ENCODE peak calls at places on chromosome 19, in seven cellular contexts. N, H, S, K, E, X and J are unnamed samples.

GRCh38 chr19:41198559-41198958 is 5.5 kb downstream of the CYP2S1 start:
- DNase-seq in N (no peak), H (no peak), S (no peak), K (no peak), E (no peak), X (no peak), J (no peak)

GRCh38 chr19:43743059-43743458 is 11.7 kb downstream of the SMG9 start:
- DNase-seq in N (peak; percentile 49), H (no peak), S (no peak), K (no peak), E (no peak), X (no peak), J (no peak)

GRCh38 chr19:3229888-3230496 is 5.5 kb downstream of the CELF5 start:
- DNase-seq in N (no peak), H (no peak), S (no peak), K (no peak), E (no peak), X (no peak), J (no peak)

GRCh38 chr19:4310247-4311121 is 6.1 kb downstream of the FSD1 start:
- DNase-seq in N (no peak), H (no peak), S (peak; percentile 57), K (peak; percentile 22), E (no peak), X (peak; percentile 65), J (peak; percentile 80)

GRCh38 chr19:14248578-14249011 is 42.6 kb upstream of the ADGRL1 start:
- DNase-seq in N (peak; percentile 41), H (no peak), S (no peak), K (peak; percentile 43), E (peak; percentile 84), X (no peak), J (peak; percentile 95)

GRCh38 chr19:12774588-12775555 is at the start of gene HOOK2:
- DNase-seq in N (no peak), H (peak; percentile 58), S (peak; percentile 95), K (peak; percentile 97), E (peak; percentile 98), X (peak; percentile 98), J (peak; percentile 97)

GRCh38 chr19:6825076-6825774 is 52.7 kb downstream of the VAV1 start:
- DNase-seq in N (no peak), H (no peak), S (no peak), K (no peak), E (no peak), X (no peak), J (no peak)

GRCh38 chr19:14580623-14581237 is 2.2 kb upstream of the CLEC17A start:
- DNase-seq in N (no peak), H (no peak), S (no peak), K (no peak), E (no peak), X (peak; percentile 6), J (no peak)

GRCh38 chr19:48190288-48191284 is 20.1 kb downstream of the ZSWIM9 start:
- DNase-seq in N (no peak), H (no peak), S (peak; percentile 50), K (peak; percentile 97), E (peak; percentile 83), X (no peak), J (peak; percentile 98)

GRCh38 chr19:17841810-17842662 is 5.7 kb downstream of the JAK3 start:
- DNase-seq in N (peak; percentile 91), H (no peak), S (peak; percentile 92), K (peak; percentile 97), E (peak; percentile 90), X (peak; percentile 91), J (peak; percentile 99)

GRCh38 chr19:39582891-39583625 is 19.3 kb upstream of the LGALS13 start:
- DNase-seq in N (no peak), H (no peak), S (no peak), K (no peak), E (no peak), X (no peak), J (no peak)

GRCh38 chr19:56748443-56748842 is 76.9 kb upstream of the ZNF835 start:
- DNase-seq in N (peak; percentile 36), H (no peak), S (no peak), K (peak; percentile 50), E (no peak), X (peak; percentile 51), J (peak; percentile 11)

GRCh38 chr19:38730731-38731589 is 13.3 kb downstream of the CAPN12 start:
- DNase-seq in N (no peak), H (no peak), S (no peak), K (no peak), E (no peak), X (no peak), J (no peak)

GRCh38 chr19:44839272-44839671 is 6.8 kb upstream of the NECTIN2 start:
- DNase-seq in N (no peak), H (no peak), S (no peak), K (no peak), E (no peak), X (no peak), J (peak; percentile 66)

GRCh38 chr19:18203408-18203862 is 407 bp downstream of the RAB3A start:
- DNase-seq in N (peak; percentile 55), H (peak; percentile 44), S (no peak), K (peak; percentile 30), E (peak; percentile 56), X (no peak), J (no peak)

GRCh38 chr19:400976-401835 is 7.7 kb downstream of the C2CD4C start:
- DNase-seq in N (no peak), H (no peak), S (no peak), K (no peak), E (no peak), X (no peak), J (no peak)

GRCh38 chr19:38918526-38918925 is 6.5 kb upstream of the CCER2 start:
- DNase-seq in N (no peak), H (no peak), S (no peak), K (no peak), E (no peak), X (no peak), J (no peak)

GRCh38 chr19:55536951-55537740 is at the start of gene SBK2:
- DNase-seq in N (no peak), H (no peak), S (no peak), K (no peak), E (no peak), X (no peak), J (peak; percentile 93)

GRCh38 chr19:32658075-32658474 is 16.9 kb downstream of the ANKRD27 start:
- DNase-seq in N (no peak), H (no peak), S (no peak), K (no peak), E (no peak), X (no peak), J (no peak)

GRCh38 chr19:9189538-9189937 is 10.8 kb downstream of the OR7D2 start:
- DNase-seq in N (no peak), H (no peak), S (no peak), K (no peak), E (no peak), X (no peak), J (no peak)

GRCh38 chr19:9528757-9529336 is 9.6 kb downstream of the ZNF426 start:
- DNase-seq in N (peak; percentile 34), H (no peak), S (no peak), K (peak; percentile 25), E (no peak), X (peak; percentile 53), J (peak; percentile 53)

GRCh38 chr19:10076535-10076934 is 9.6 kb upstream of the SHFL start:
- DNase-seq in N (no peak), H (no peak), S (no peak), K (no peak), E (no peak), X (no peak), J (no peak)

GRCh38 chr19:48169585-48169973 is 565 bp downstream of the LIG1 start:
- DNase-seq in N (peak; percentile 83), H (peak; percentile 82), S (peak; percentile 66), K (peak; percentile 66), E (peak; percentile 95), X (peak; percentile 72), J (peak; percentile 98)

GRCh38 chr19:7657047-7657779 is 11.6 kb upstream of the RETN start:
- DNase-seq in N (peak; percentile 54), H (no peak), S (no peak), K (no peak), E (no peak), X (peak; percentile 61), J (no peak)

GRCh38 chr19:13007292-13008045 is 12.2 kb downstream of the NFIX start:
- DNase-seq in N (peak; percentile 37), H (no peak), S (no peak), K (no peak), E (no peak), X (no peak), J (no peak)

GRCh38 chr19:51983361-51983760 is 3.3 kb downstream of the ZNF350 start:
- DNase-seq in N (no peak), H (no peak), S (no peak), K (no peak), E (no peak), X (no peak), J (no peak)
- H3K27me3 ChIP-seq in N (no peaks in the 10 kb centered on the region), H (no peaks in the 10 kb centered on the region), S (no peaks in the 10 kb centered on the region), K (no peaks in the 10 kb centered on the region), E (no peaks in the 10 kb centered on the region), X (no peaks in the 10 kb centered on the region), J (no peaks in the 10 kb centered on the region)

DNA sequence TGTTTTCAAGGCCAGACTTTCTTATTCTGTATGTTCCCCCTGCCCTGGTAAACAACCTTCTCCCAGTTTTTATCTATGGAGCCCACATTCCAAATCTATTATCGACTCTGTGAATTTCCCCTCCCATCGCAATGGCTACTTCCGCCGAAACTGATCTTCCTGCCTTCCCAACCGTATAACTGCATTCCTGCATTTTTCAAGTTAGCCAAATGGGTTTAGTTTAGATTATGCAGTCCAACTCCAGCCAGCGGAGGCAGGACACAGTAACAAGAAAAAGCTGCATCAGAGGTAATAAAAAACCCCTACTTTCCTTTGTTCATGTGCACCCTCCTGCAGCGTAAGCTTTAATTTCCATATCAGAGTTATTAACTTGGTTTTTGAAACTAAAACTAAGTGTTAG is 112.2 kb upstream of the ZNF91 start:
- DNase-seq in N (no peak), H (no peak), S (no peak), K (no peak), E (no peak), X (no peak), J (peak; percentile 46)
- H3K9me2 ChIP-seq in N (no peaks in the 10 kb centered on the region), H (no peaks in the 10 kb centered on the region), S (no peaks in the 10 kb centered on the region), K (no peaks in the 10 kb centered on the region), E (no peaks in the 10 kb centered on the region), X (no peaks in the 10 kb centered on the region), J (no peaks in the 10 kb centered on the region)

GRCh38 chr19:1512671-1513491 is at the start of gene ADAMTSL5:
- DNase-seq in N (peak; percentile 88), H (peak; percentile 72), S (no peak), K (peak; percentile 59), E (peak; percentile 89), X (no peak), J (peak; percentile 69)
- H3K27me3 ChIP-seq in N (no peaks in the 10 kb centered on the region), H (peaks cover 66% of the 10 kb centered on the region), S (no peaks in the 10 kb centered on the region), K (no peaks in the 10 kb centered on the region), E (no peaks in the 10 kb centered on the region), X (no peaks in the 10 kb centered on the region), J (peaks cover 8% of the 10 kb centered on the region)

DNA sequence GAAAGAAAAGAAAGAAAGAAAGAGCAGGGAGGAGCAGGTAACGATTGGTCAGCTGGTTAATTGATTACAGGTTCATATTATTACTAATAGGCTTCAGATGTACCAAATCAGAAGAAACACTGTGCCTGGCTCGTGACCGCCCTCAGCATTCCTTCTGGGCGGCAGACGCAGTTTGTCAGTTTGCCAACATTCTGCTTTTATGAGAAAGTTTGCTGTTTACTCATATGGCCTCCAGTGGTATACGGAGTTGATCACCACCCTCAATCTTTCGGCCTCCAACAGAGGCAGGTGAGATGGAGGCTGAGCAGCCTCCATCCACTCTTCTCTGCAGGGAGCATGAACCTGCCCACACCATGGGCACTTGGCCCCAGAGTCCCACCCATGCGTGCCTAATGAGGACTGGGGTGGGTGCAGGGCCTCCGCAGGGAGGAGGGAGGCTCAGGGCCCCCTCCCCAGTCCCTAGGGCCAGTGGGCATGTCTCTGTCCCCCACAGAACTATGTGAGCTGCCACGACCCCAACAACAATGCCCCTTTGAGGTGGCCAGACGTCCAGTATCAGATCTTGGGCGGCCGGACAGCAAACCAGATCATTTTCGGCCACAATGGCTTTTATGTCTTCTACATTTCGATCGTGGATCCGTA is 8.8 kb downstream of the PRR22 start:
- DNase-seq in N (peak; percentile 82), H (no peak), S (no peak), K (peak; percentile 93), E (no peak), X (peak; percentile 36), J (no peak)
- H3K9me2 ChIP-seq in N (no peaks in the 10 kb centered on the region), H (no peaks in the 10 kb centered on the region), S (no peaks in the 10 kb centered on the region), K (no peaks in the 10 kb centered on the region), E (no peaks in the 10 kb centered on the region), X (no peaks in the 10 kb centered on the region), J (peaks cover 5% of the 10 kb centered on the region)